ENCODE peak calls at places on chromosomes 2 and 18, in nine cellular contexts. F is cardiac muscle cell, S is stomach, G is B cell, M is coronary artery, J is dorsolateral prefrontal cortex, P is kidney, N is lower lobe of right lung, V is fibroblast of mammary gland. A is an unnamed sample.

GRCh38 chr2:109375131-109375561 is 238.6 kb downstream of the SEPTIN10 start:
- DNase-seq in G (peak; percentile 33), S (no peak), V (no peak), F (no peak), J (no peak), P (peak; percentile 2), M (peak; percentile 38), N (no peak), A (no peak)

GRCh38 chr2:174332607-174333001 is 2.1 kb upstream of the SP9 start:
- DNase-seq in S (no peak), J (no peak), P (no peak), G (no peak), F (no peak), M (no peak), V (no peak), N (no peak), A (no peak)

GRCh38 chr2:237189799-237190198 is 104.1 kb downstream of the COPS8 start:
- DNase-seq in F (no peak), P (no peak), V (no peak), N (no peak), G (no peak), M (no peak), J (no peak), S (no peak), A (no peak)

GRCh38 chr2:238240761-238241711 is 1.2 kb upstream of the HES6 start:
- DNase-seq in P (no peak), V (peak; percentile 12), N (peak; percentile 78), S (peak; percentile 87), J (peak; percentile 60), F (peak; percentile 86), G (no peak), M (peak; percentile 73), A (no peak)

GRCh38 chr18:58314284-58314683 is 270.3 kb downstream of the NEDD4L start:
- DNase-seq in V (peak; percentile 97), J (no peak), G (no peak), M (no peak), F (no peak), N (peak; percentile 58), P (no peak), S (peak; percentile 43), A (no peak)

GRCh38 chr2:19812166-19812565 is 89.6 kb downstream of the TTC32 start:
- DNase-seq in V (no peak), J (no peak), M (peak; percentile 88), N (no peak), P (no peak), F (no peak), G (no peak), S (no peak), A (no peak)

GRCh38 chr2:36564377-36564930 is 33.5 kb downstream of the FEZ2 start:
- DNase-seq in N (no peak), M (no peak), F (no peak), S (no peak), P (no peak), G (no peak), V (no peak), J (no peak), A (no peak)

GRCh38 chr18:46727177-46727576 is 29.7 kb downstream of the ST8SIA5 start:
- DNase-seq in N (no peak), G (no peak), S (no peak), J (no peak), V (no peak), M (no peak), P (no peak), F (no peak), A (no peak)

GRCh38 chr2:129619471-129619870 is 360.0 kb upstream of the RAB6C start:
- DNase-seq in S (no peak), F (no peak), V (no peak), N (no peak), P (no peak), G (no peak), M (no peak), J (no peak), A (no peak)

GRCh38 chr2:183536714-183537113 is 412.5 kb downstream of the NUP35 start:
- DNase-seq in G (no peak), J (no peak), S (no peak), M (no peak), V (no peak), N (no peak), P (no peak), F (no peak), A (no peak)

GRCh38 chr2:189421644-189422043 is 19.6 kb upstream of the WDR75 start:
- DNase-seq in N (no peak), V (peak; percentile 88), M (no peak), S (no peak), J (no peak), F (no peak), G (no peak), P (no peak), A (no peak)

GRCh38 chr2:113977660-113978523 is 88.0 kb downstream of the ACTR3 start:
- DNase-seq in M (no peak), S (no peak), N (no peak), P (peak; percentile 84), V (peak; percentile 58), G (no peak), F (no peak), J (no peak), A (no peak)

GRCh38 chr2:213766465-213766891 is 482.2 kb downstream of the SPAG16 start:
- DNase-seq in M (no peak), P (no peak), G (no peak), J (no peak), V (no peak), S (no peak), N (no peak), F (peak; percentile 85), A (peak; percentile 60)

GRCh38 chr2:85826990-85827878 is 61.6 kb downstream of the ST3GAL5 start:
- DNase-seq in F (peak; percentile 80), V (peak; percentile 53), N (peak; percentile 83), P (peak; percentile 85), S (peak; percentile 82), J (peak; percentile 83), G (peak; percentile 82), M (no peak), A (peak; percentile 85)

GRCh38 chr2:28567076-28567471 is 71.2 kb downstream of the PLB1 start:
- DNase-seq in S (no peak), N (no peak), F (no peak), J (peak; percentile 52), G (no peak), V (no peak), M (no peak), P (no peak), A (peak; percentile 43)

GRCh38 chr2:235670974-235671787 is 177.3 kb downstream of the AGAP1 start:
- DNase-seq in N (no peak), M (no peak), F (no peak), J (peak; percentile 35), G (no peak), S (no peak), P (no peak), V (no peak), A (no peak)

GRCh38 chr2:235668782-235669181 is 174.9 kb downstream of the AGAP1 start:
- DNase-seq in S (no peak), J (no peak), N (no peak), V (no peak), F (no peak), M (no peak), G (no peak), P (no peak), A (no peak)

GRCh38 chr2:235672720-235673119 is 178.9 kb downstream of the AGAP1 start:
- DNase-seq in P (no peak), S (no peak), V (peak; percentile 50), M (no peak), G (no peak), F (no peak), N (no peak), J (no peak), A (no peak)

GRCh38 chr2:235669269-235669831 is 175.5 kb downstream of the AGAP1 start:
- DNase-seq in F (peak; percentile 85), J (peak; percentile 75), N (peak; percentile 72), G (no peak), S (peak; percentile 72), V (peak; percentile 62), P (peak; percentile 82), M (no peak), A (no peak)

DNA sequence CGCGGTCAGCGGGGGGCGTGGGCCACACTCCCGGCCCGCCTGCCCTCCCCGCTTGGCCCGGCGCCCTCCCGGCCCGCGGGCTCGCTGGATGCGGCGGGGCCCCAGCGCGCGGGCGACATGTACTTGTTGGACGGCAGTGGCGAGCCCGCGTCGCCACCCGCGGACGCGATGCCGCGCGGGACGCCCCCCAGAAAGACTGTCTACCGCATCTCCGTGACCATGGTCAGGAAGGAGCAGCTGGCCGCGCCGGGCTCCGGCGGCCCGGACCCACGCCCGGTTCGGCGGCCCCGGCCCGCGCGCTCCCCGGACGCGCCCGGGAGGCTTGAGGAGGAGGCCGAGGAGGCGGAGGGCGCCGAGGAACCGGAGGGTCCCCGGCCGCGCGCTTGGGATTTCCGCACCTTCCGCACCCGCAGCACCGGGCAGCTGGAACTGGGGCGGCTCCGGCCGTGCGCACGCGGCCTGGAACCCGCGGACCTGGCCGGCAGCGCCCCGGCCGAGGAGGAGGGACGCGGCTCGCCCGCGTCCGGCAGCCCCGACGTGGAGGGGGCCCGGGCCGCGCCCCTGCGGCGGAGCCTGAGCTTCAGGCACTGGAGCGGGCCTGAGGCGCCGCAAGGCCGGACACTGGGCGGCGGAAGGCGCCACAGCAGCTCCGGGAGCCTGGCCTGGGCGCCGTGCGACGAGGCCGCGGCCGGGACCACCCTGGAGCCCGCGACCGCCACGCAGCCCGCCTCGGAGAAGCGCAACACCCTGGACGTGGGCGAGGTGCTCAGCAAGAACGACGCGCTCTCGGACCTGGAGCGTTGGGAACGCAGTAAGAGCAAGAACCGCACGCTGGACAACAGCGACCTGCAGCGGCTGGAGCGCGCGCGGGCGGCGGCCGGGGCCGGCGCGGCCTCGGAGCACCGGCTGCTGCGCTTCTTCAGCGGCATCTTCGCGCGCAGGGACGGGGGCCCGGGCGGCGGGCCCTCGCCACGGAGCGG is 176.4 kb downstream of the AGAP1 start:
- DNase-seq in N (peak; percentile 66), G (no peak), P (peak; percentile 75), S (peak; percentile 58), M (no peak), J (peak; percentile 73), V (peak; percentile 79), F (peak; percentile 86), A (no peak)
- TF ChIP-seq CTCF in N (peak; percentile 40), G (no peak), P (peak; percentile 46), S (peak; percentile 32), M (peak; percentile 56), J (no peak), V (peak; percentile 33), F (peak; percentile 54), A (no peak)

GRCh38 chr2:187577310-187577709 is 23.1 kb upstream of the TFPI start:
- DNase-seq in N (no peak), F (peak; percentile 17), P (no peak), J (no peak), M (no peak), S (no peak), G (no peak), V (no peak), A (no peak)
- TF ChIP-seq CTCF in N (no peak), F (peak; percentile 17), P (no peak), J (no peak), M (no peak), S (no peak), G (no peak), V (no peak), A (no peak)

GRCh38 chr18:48913201-48913600 is 37.6 kb downstream of the SMAD7 start:
- DNase-seq in V (no peak), M (peak; percentile 54), G (no peak), F (no peak), S (peak; percentile 51), P (no peak), N (no peak), J (no peak), A (no peak)
- TF ChIP-seq CTCF in V (no peak), M (no peak), G (peak; percentile 16), F (no peak), S (peak; percentile 8), P (no peak), N (peak; percentile 21), J (no peak), A (no peak)

GRCh38 chr2:14427982-14428567 is 204.4 kb upstream of the LRATD1 start:
- DNase-seq in G (no peak), P (no peak), F (no peak), M (no peak), S (no peak), N (no peak), V (peak; percentile 86), J (no peak), A (no peak)
- TF ChIP-seq CTCF in G (no peak), P (no peak), F (no peak), M (no peak), S (no peak), N (no peak), V (peak; percentile 37), J (no peak), A (no peak)

A was measured in GM10248.